ENCODE peak calls at places on chromosomes 11 and 22, in seven cellular contexts. D is effector memory CD4-positive, alpha-beta T cell; M is left lung; X is upper lobe of right lung; H is colonic mucosa; T is Peyer's patch; I is OCI-LY7. U is an unnamed sample.

GRCh38 chr11:47148903-47149535 is 27.7 kb downstream of the ARFGAP2 start:
- DNase-seq in I (no peak), M (no peak), H (peak; percentile 31), D (no peak), X (no peak), T (no peak), U (no peak)

GRCh38 chr22:24224468-24224867 is 20.4 kb downstream of the GGT5 start:
- DNase-seq in M (no peak), X (no peak), D (no peak), H (no peak), I (no peak), T (no peak), U (no peak)

GRCh38 chr11:96145163-96145585 is 197.8 kb downstream of the MAML2 start:
- DNase-seq in D (no peak), H (no peak), I (no peak), X (no peak), T (no peak), M (no peak), U (no peak)

GRCh38 chr22:23054531-23055257 is 15.6 kb upstream of the GNAZ start:
- DNase-seq in H (peak; percentile 15), I (peak; percentile 73), T (peak; percentile 46), D (no peak), M (no peak), X (peak; percentile 36), U (peak; percentile 1)

GRCh38 chr22:48945621-48946458 is 881.8 kb downstream of the BRD1 start:
- DNase-seq in D (no peak), M (no peak), T (peak; percentile 43), H (peak; percentile 10), X (peak; percentile 52), I (no peak), U (no peak)

GRCh38 chr11:67024410-67024809 is 1.5 kb downstream of the SYT12 start:
- DNase-seq in I (peak; percentile 59), M (no peak), T (no peak), D (peak; percentile 20), X (no peak), H (no peak), U (peak; percentile 74)

GRCh38 chr22:29872145-29872893 is 10.7 kb upstream of the MTMR3 start:
- DNase-seq in H (no peak), T (no peak), D (no peak), I (no peak), X (no peak), M (no peak), U (no peak)

GRCh38 chr11:131491503-131491902 is 121.1 kb downstream of the NTM start:
- DNase-seq in M (no peak), I (no peak), T (no peak), X (no peak), D (no peak), H (no peak), U (no peak)

GRCh38 chr11:87290304-87290922 is 252.7 kb downstream of the TMEM135 start:
- DNase-seq in H (no peak), M (no peak), I (peak; percentile 74), T (no peak), X (no peak), D (no peak), U (no peak)

GRCh38 chr11:134524876-134525845 is 113.1 kb upstream of the B3GAT1 start:
- DNase-seq in M (peak; percentile 43), T (peak; percentile 7), H (no peak), I (no peak), X (peak; percentile 35), D (no peak), U (no peak)

GRCh38 chr11:28139848-28140415 is 31.7 kb downstream of the METTL15 start:
- DNase-seq in D (no peak), M (no peak), T (no peak), X (no peak), I (no peak), H (no peak), U (no peak)

GRCh38 chr11:44774131-44774530 is 47.4 kb downstream of the TSPAN18 start:
- DNase-seq in X (no peak), I (no peak), T (peak; percentile 44), H (no peak), M (no peak), D (no peak), U (no peak)

GRCh38 chr11:2468363-2469240 is 23.8 kb downstream of the KCNQ1 start:
- DNase-seq in M (no peak), X (peak; percentile 46), D (no peak), I (no peak), H (peak; percentile 12), T (no peak), U (no peak)

GRCh38 chr11:78567209-78567608 is 7.5 kb downstream of the NARS2 start:
- DNase-seq in I (peak; percentile 20), T (no peak), D (no peak), M (no peak), H (no peak), X (no peak), U (no peak)

GRCh38 chr11:58465690-58466089 is 23.7 kb upstream of the OR5B12 start:
- DNase-seq in H (no peak), X (no peak), D (no peak), I (no peak), T (no peak), M (no peak), U (no peak)

GRCh38 chr11:76805206-76805913 is 22.2 kb downstream of the TSKU start:
- DNase-seq in X (peak; percentile 60), T (no peak), M (no peak), H (peak; percentile 22), D (no peak), I (no peak), U (no peak)

GRCh38 chr11:14502039-14502438 is 2.4 kb upstream of the COPB1 start:
- DNase-seq in M (no peak), X (no peak), D (no peak), I (no peak), T (no peak), H (no peak), U (no peak)

GRCh38 chr22:19463491-19464469 is 15.2 kb downstream of the UFD1 start:
- DNase-seq in T (no peak), M (no peak), X (no peak), D (no peak), H (no peak), I (no peak), U (no peak)
- H3K4me1 ChIP-seq in T (no peaks in the 10 kb centered on the region), M (no peaks in the 10 kb centered on the region), X (no peaks in the 10 kb centered on the region), D (no peaks in the 10 kb centered on the region), H (no peaks in the 10 kb centered on the region), I (no peaks in the 10 kb centered on the region), U (no peaks in the 10 kb centered on the region)

GRCh38 chr11:1301220-1302000 is 8.0 kb downstream of the TOLLIP start:
- DNase-seq in H (peak; percentile 15), M (no peak), T (no peak), I (no peak), X (no peak), D (no peak), U (no peak)
- H3K4me1 ChIP-seq in H (peaks cover 42% of the 10 kb centered on the region), M (peaks cover 76% of the 10 kb centered on the region), T (peaks cover 87% of the 10 kb centered on the region), I (no peaks in the 10 kb centered on the region), X (peaks cover 71% of the 10 kb centered on the region), D (no peaks in the 10 kb centered on the region), U (peaks cover 5% of the 10 kb centered on the region)

GRCh38 chr22:45964926-45965564 is 11.9 kb downstream of the WNT7B start:
- DNase-seq in M (no peak), T (no peak), H (no peak), X (no peak), I (no peak), D (no peak), U (no peak)

GRCh38 chr22:45966320-45966891 is 10.6 kb downstream of the WNT7B start:
- DNase-seq in X (no peak), I (no peak), D (no peak), M (no peak), H (no peak), T (no peak), U (no peak)

GRCh38 chr22:45966892-45967365 is 10.0 kb downstream of the WNT7B start:
- DNase-seq in T (no peak), X (no peak), H (no peak), M (no peak), I (no peak), D (no peak), U (no peak)

GRCh38 chr22:45964372-45964771 is 12.6 kb downstream of the WNT7B start:
- DNase-seq in X (no peak), H (no peak), I (no peak), M (no peak), D (no peak), T (no peak), U (no peak)

GRCh38 chr22:45965565-45965962 is 11.4 kb downstream of the WNT7B start:
- DNase-seq in I (no peak), D (no peak), T (no peak), M (no peak), H (no peak), X (no peak), U (no peak)
- H3K4me1 ChIP-seq in I (no peaks in the 10 kb centered on the region), D (peaks cover under 1% of the 10 kb centered on the region), T (no peaks in the 10 kb centered on the region), M (no peaks in the 10 kb centered on the region), H (no peaks in the 10 kb centered on the region), X (peaks cover under 1% of the 10 kb centered on the region), U (no peaks in the 10 kb centered on the region)

DNA sequence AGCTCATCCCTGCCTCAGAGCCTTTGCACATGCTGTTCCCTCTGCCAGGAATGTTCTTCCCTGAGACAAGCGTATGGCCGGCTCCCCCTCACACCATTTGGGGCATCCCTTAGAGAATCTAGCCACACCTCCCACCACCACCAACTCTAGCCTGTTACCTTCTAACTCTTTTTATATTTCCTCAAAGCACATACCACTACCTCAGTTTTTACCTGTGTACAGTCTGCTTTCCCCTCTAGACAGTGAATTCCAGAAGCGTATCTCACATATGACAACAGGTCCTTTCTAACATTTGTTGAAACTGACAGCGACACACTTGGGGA is 75.1 kb upstream of the ARFGAP3 start:
- DNase-seq in M (no peak), D (no peak), T (no peak), I (no peak), H (no peak), X (no peak), U (no peak)
- H3K4me1 ChIP-seq in M (peaks cover 94% of the 10 kb centered on the region), D (peaks cover 10% of the 10 kb centered on the region), T (peaks cover 80% of the 10 kb centered on the region), I (peaks cover 59% of the 10 kb centered on the region), H (peaks cover 12% of the 10 kb centered on the region), X (peaks cover 83% of the 10 kb centered on the region), U (peaks cover 10% of the 10 kb centered on the region)

DNA sequence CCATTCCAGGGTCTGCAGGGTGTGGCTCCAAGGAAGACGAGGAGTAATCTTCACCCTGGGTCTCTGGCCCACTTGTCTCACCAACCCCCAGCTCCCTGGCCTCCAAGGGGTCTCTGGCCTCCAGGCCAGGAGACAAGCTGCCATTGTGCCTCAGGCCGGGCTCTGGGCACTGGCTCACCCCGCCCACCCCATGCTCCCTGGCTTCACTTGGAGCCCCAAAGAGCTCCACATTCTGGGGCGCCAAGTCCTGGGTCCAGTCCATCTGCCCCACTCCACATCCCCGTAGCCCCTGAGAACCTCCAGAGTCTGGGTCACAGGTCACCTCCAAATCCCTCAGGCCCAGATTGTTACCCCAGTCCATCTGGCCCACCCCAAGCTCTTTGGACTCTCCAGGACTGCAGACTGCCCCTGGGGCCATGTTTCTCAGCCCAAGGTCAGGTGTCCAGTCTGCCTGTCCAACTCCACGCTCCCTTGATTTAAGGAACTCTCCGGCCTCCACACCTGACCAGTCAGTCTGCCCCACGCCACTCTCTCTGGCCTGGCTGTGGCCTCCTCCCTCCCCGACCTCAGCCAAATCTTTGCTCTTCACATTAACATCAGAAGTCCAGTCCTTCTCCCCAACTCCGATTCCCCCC is 16.2 kb downstream of the TNKS1BP1 start:
- DNase-seq in H (no peak), X (peak; percentile 48), I (no peak), M (no peak), T (no peak), D (no peak), U (no peak)
- H3K4me1 ChIP-seq in H (peaks cover 11% of the 10 kb centered on the region), X (peaks cover 83% of the 10 kb centered on the region), I (no peaks in the 10 kb centered on the region), M (peaks cover 88% of the 10 kb centered on the region), T (peaks cover 93% of the 10 kb centered on the region), D (peaks cover 7% of the 10 kb centered on the region), U (peaks cover 12% of the 10 kb centered on the region)